ENCODE peak calls at places on chromosomes 13 and 19, in five cellular contexts. Q, K, J, R and Y are unnamed samples.

GRCh38 chr19:46635920-46636761 is at the start of gene GNG8:
- DNase-seq in Q (no peak), K (peak), J (no peak), R (no peak), Y (no peak)

GRCh38 chr13:40116008-40116407 is 460.5 kb downstream of the COG6 start:
- DNase-seq in Q (peak), K (no peak), J (peak), R (peak), Y (no peak)

GRCh38 chr13:72221276-72221962 is 354.4 kb upstream of the DACH1 start:
- DNase-seq in Q (no peak), K (no peak), J (peak), R (no peak), Y (no peak)

GRCh38 chr13:98484289-98485219 is 92.4 kb downstream of the STK24 start:
- DNase-seq in Q (peak), K (no peak), J (peak), R (peak), Y (no peak)

GRCh38 chr19:34145741-34146202 is 26.5 kb upstream of the LSM14A start:
- DNase-seq in Q (peak), K (no peak), J (peak), R (peak), Y (peak)

GRCh38 chr13:49652691-49653305 is 24.5 kb downstream of the ARL11 start:
- DNase-seq in Q (no peak), K (no peak), J (peak), R (peak), Y (no peak)

GRCh38 chr19:2123682-2124387 is 27.1 kb downstream of the IZUMO4 start:
- DNase-seq in Q (no peak), K (no peak), J (no peak), R (no peak), Y (no peak)

GRCh38 chr13:68160466-68160865 is 930.3 kb upstream of the PCDH9 start:
- DNase-seq in Q (no peak), K (no peak), J (no peak), R (no peak), Y (no peak)

GRCh38 chr13:34942732-34943674 is 933 bp downstream of the NBEA start:
- DNase-seq in Q (no peak), K (peak), J (peak), R (no peak), Y (peak)

GRCh38 chr13:30443957-30444404 is 21.7 kb downstream of the UBE2L5 start:
- DNase-seq in Q (no peak), K (peak), J (no peak), R (no peak), Y (peak)

GRCh38 chr13:24313449-24313848 is 4.1 kb downstream of the C1QTNF9 start:
- DNase-seq in Q (no peak), K (no peak), J (no peak), R (peak), Y (no peak)

GRCh38 chr13:24071423-24072075 is 89.0 kb upstream of the SPATA13 start:
- DNase-seq in Q (no peak), K (no peak), J (no peak), R (peak), Y (no peak)

GRCh38 chr13:84296386-84296785 is 414.1 kb upstream of the SLITRK1 start:
- DNase-seq in Q (no peak), K (no peak), J (no peak), R (no peak), Y (no peak)